ENCODE peak calls at places on chromosomes 12 and 14, in four cellular contexts. W is NT2/D1, L is GM12878, A is HEK293T. F is an unnamed sample.
A peak's percentile ranks its signal among the peaks of the same experiment; 100 is the strongest.

GRCh38 chr14:43706901-43707300 is 800.2 kb downstream of the FSCB start:
- DNase-seq in W (no peak), L (no peak), A (no peak), F (no peak)

GRCh38 chr12:117367006-117367638 is 5.7 kb upstream of the NOS1 start:
- DNase-seq in W (peak; percentile 85), L (peak; percentile 12), A (peak; percentile 81), F (peak; percentile 95)

GRCh38 chr12:52342781-52343490 is 21.7 kb upstream of the KRT83 start:
- DNase-seq in W (no peak), L (no peak), A (no peak), F (no peak)

GRCh38 chr14:35277179-35277578 is 15.0 kb upstream of the PSMA6 start:
- DNase-seq in W (no peak), L (no peak), A (no peak), F (no peak)

GRCh38 chr12:43740511-43741100 is 18.0 kb downstream of the PUS7L start:
- DNase-seq in W (no peak), L (no peak), A (no peak), F (no peak)

GRCh38 chr14:55125403-55125802 is 3.6 kb upstream of the LGALS3 start:
- DNase-seq in W (no peak), L (no peak), A (no peak), F (no peak)

GRCh38 chr14:103281496-103282231 is 52.4 kb upstream of the EIF5 start:
- DNase-seq in W (peak; percentile 42), L (no peak), A (peak; percentile 66), F (no peak)

GRCh38 chr12:45148017-45148416 is 67.9 kb upstream of the ANO6 start:
- DNase-seq in W (no peak), L (no peak), A (no peak), F (no peak)

GRCh38 chr12:47124451-47124850 is 44.7 kb upstream of the AMIGO2 start:
- DNase-seq in W (no peak), L (no peak), A (no peak), F (no peak)

GRCh38 chr12:46522141-46522540 is 149.6 kb upstream of the SLC38A2 start:
- DNase-seq in W (no peak), L (no peak), A (no peak), F (no peak)

GRCh38 chr12:67086116-67086515 is 183.0 kb upstream of the CAND1 start:
- DNase-seq in W (no peak), L (no peak), A (no peak), F (no peak)

GRCh38 chr14:93954900-93955891 is 21.2 kb downstream of the ASB2 start:
- DNase-seq in W (no peak), L (no peak), A (no peak), F (no peak)
- TF ChIP-seq SUZ12 in W (no peak), L (no peak), A (no peak), F (no peak)

DNA sequence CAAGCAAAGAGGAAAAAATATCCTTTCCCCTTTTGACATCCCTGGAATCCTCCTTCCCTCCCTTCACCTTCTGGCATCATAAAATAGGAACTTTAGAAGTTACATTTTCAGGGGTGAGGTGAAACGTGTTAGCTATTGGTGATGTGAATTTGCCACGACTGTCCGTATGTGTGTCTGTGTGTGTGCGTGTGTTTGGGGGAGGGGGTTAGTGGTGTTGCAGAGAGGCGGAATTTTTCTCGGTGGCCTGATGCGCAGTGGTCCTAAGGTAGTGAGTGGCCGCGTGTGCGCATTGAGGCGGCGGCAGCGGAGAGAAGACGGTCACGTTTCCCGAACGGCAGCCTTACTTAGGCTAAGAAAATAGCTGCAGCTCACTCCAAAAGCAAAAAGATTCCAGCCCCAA is 4.5 kb downstream of the FLRT2 start:
- DNase-seq in W (no peak), L (no peak), A (no peak), F (no peak)
- TF ChIP-seq SUZ12 in W (no peak), L (no peak), A (no peak), F (peak; percentile 80)

GRCh38 chr12:21521541-21521940 is 4.6 kb upstream of the SPX start:
- DNase-seq in W (no peak), L (no peak), A (no peak), F (no peak)

GRCh38 chr12:21516281-21516680 is 9.8 kb upstream of the SPX start:
- DNase-seq in W (no peak), L (no peak), A (no peak), F (no peak)
- TF ChIP-seq SUZ12 in W (no peak), L (no peak), A (no peak), F (no peak)

GRCh38 chr12:64814432-64814831 is 10.0 kb upstream of the TBC1D30 start:
- DNase-seq in W (no peak), L (no peak), A (no peak), F (no peak)
- TF ChIP-seq SUZ12 in W (no peak), L (no peak), A (no peak), F (no peak)

DNA sequence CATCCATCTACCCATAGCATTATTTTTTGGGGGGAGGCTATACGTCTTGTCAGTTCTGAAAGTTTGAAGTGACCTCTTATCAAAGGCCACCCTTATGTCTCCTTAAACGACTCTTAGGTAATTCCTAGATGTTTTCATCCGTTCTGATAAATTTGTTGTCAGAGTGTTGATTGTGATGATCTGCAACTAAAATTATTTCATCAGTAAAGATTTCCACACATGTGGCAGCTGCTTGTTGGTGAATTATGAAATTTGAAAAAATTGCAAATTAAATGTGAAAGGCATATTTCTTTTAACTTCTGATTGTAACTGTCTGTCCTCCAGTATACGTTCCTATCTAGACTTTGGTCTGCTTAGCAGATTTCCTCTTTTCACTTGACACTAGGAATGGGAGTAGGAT is 1.4 kb downstream of the ADIPOR2 start:
- DNase-seq in W (no peak), L (no peak), A (no peak), F (no peak)
- TF ChIP-seq SUZ12 in W (no peak), L (no peak), A (no peak), F (no peak)

DNA sequence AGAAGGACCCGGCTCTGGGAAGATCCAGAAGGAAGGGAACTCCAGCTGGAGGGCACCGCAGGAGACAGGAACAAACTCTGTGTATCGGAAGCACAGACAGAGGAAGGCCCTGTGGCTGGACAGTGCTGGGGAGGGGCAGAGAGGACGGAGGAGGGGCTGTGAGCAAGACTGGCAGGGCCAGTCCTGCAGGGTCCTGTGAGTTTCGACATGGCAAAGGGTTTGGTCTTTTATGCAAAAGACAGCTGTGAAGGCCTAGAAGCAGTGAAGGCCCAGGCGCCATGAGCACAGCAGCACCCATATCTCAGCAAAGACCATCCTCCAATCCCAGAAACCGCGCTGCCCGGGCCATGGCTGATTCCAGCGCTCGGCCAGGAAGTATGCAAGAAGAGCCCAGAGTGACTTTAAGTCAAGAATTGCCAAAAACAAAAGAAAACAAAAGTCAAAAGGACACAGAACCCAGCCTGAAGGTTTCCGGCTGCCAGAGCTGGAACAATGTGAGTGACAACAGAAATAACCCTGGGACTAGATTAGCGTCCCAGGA is 126.5 kb downstream of the NCOR2 start:
- DNase-seq in W (no peak), L (no peak), A (no peak), F (no peak)
- TF ChIP-seq SUZ12 in W (no peak), L (no peak), A (no peak), F (no peak)

GRCh38 chr14:61631044-61631692 is 64.1 kb upstream of the HIF1A start:
- DNase-seq in W (no peak), L (no peak), A (no peak), F (no peak)
- TF ChIP-seq SUZ12 in W (no peak), L (no peak), A (no peak), F (no peak)

GRCh38 chr12:95996034-95996658 is at the start of gene HAL:
- DNase-seq in W (no peak), L (no peak), A (no peak), F (no peak)
- TF ChIP-seq SUZ12 in W (no peak), L (no peak), A (no peak), F (no peak)

GRCh38 chr14:73713804-73714655 is at the start of gene PNMA1:
- DNase-seq in W (peak; percentile 56), L (no peak), A (peak; percentile 96), F (peak; percentile 88)

GRCh38 chr14:73710737-73711136 is 3.4 kb downstream of the PNMA1 start:
- DNase-seq in W (no peak), L (no peak), A (no peak), F (no peak)

GRCh38 chr14:73713206-73713803 is 879 bp downstream of the PNMA1 start:
- DNase-seq in W (no peak), L (no peak), A (no peak), F (no peak)

GRCh38 chr14:73712071-73712506 is 2.1 kb downstream of the PNMA1 start:
- DNase-seq in W (no peak), L (no peak), A (no peak), F (no peak)

DNA sequence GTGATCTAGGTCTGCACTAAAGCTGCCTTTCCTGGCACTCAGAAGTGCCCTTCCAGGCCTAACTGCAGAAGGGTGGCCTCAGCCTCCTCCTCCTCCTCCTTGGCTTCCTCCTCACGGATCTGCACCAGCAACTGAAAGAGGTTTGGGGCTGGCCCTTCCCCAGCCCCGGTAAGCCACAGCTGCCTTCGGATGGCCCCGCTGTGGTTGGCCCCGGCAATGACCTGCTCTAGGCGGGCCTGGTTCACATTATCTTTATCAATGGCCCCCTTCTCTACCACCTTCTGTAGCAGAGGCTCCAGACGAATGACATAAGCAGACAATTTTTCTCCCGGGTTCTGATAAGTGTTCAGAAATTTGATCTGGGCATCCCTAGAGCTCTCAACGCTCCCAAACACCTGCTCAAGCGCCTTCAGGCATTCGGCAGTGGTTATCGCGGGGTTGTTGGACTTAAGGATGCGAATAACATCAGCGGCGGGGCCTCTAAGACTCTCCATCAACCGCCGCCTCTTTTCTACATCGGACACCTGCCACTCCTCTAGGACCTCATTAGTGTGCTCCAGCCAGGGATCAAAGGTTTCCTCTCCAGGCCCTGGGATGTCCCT is 1.5 kb downstream of the PNMA1 start:
- DNase-seq in W (no peak), L (no peak), A (no peak), F (no peak)
- TF ChIP-seq SUZ12 in W (no peak), L (no peak), A (no peak), F (no peak)